ENCODE peak calls at places on chromosomes 5 and 9, in five cellular contexts. One of them, this sample, is unnamed.

GRCh38 chr9:128127568-128127989 is at the start of gene PTGES2:
- DNase-seq in iris pigment epithelial cell: peak; percentile 86
- DNase-seq in coronary artery: peak; percentile 86
- DNase-seq in NCI-H1092: peak; percentile 63
- DNase-seq in mucosa of gallbladder: peak; percentile 88
- DNase-seq in this sample: peak; percentile 89

GRCh38 chr5:172850454-172850797 is 16.4 kb downstream of the ERGIC1 start:
- DNase-seq in iris pigment epithelial cell: no peak
- DNase-seq in coronary artery: no peak
- DNase-seq in NCI-H1092: no peak
- DNase-seq in mucosa of gallbladder: no peak
- DNase-seq in this sample: no peak

GRCh38 chr5:159886312-159886711 is 30.0 kb upstream of the ADRA1B start:
- DNase-seq in iris pigment epithelial cell: no peak
- DNase-seq in coronary artery: no peak
- DNase-seq in NCI-H1092: no peak
- DNase-seq in mucosa of gallbladder: no peak
- DNase-seq in this sample: no peak

GRCh38 chr5:148820778-148821395 is 5.5 kb upstream of the ADRB2 start:
- DNase-seq in iris pigment epithelial cell: peak; percentile 49
- DNase-seq in coronary artery: no peak
- DNase-seq in NCI-H1092: no peak
- DNase-seq in mucosa of gallbladder: no peak
- DNase-seq in this sample: peak; percentile 58

GRCh38 chr5:113574417-113574816 is 60.9 kb downstream of the YTHDC2 start:
- DNase-seq in iris pigment epithelial cell: peak; percentile 95
- DNase-seq in coronary artery: no peak
- DNase-seq in NCI-H1092: no peak
- DNase-seq in mucosa of gallbladder: no peak
- DNase-seq in this sample: no peak

GRCh38 chr5:146233441-146233840 is 30.0 kb downstream of the RBM27 start:
- DNase-seq in iris pigment epithelial cell: no peak
- DNase-seq in coronary artery: no peak
- DNase-seq in NCI-H1092: no peak
- DNase-seq in mucosa of gallbladder: no peak
- DNase-seq in this sample: no peak

GRCh38 chr9:12972608-12973589 is 198.1 kb downstream of the LURAP1L start:
- DNase-seq in iris pigment epithelial cell: no peak
- DNase-seq in coronary artery: no peak
- DNase-seq in NCI-H1092: no peak
- DNase-seq in mucosa of gallbladder: peak; percentile 35
- DNase-seq in this sample: no peak

GRCh38 chr9:107739601-107740082 is 250.1 kb upstream of the KLF4 start:
- DNase-seq in iris pigment epithelial cell: no peak
- DNase-seq in coronary artery: peak; percentile 84
- DNase-seq in NCI-H1092: no peak
- DNase-seq in mucosa of gallbladder: no peak
- DNase-seq in this sample: no peak

GRCh38 chr5:142082182-142082781 is 26.3 kb upstream of the NDFIP1 start:
- DNase-seq in iris pigment epithelial cell: no peak
- DNase-seq in coronary artery: no peak
- DNase-seq in NCI-H1092: no peak
- DNase-seq in mucosa of gallbladder: no peak
- DNase-seq in this sample: no peak

GRCh38 chr5:141199359-141200235 is at the start of gene PCDHB11:
- DNase-seq in iris pigment epithelial cell: no peak
- DNase-seq in coronary artery: no peak
- DNase-seq in NCI-H1092: no peak
- DNase-seq in mucosa of gallbladder: no peak
- DNase-seq in this sample: peak; percentile 53

GRCh38 chr5:34580983-34581382 is 75.1 kb upstream of the RAI14 start:
- DNase-seq in iris pigment epithelial cell: peak; percentile 53
- DNase-seq in coronary artery: no peak
- DNase-seq in NCI-H1092: no peak
- DNase-seq in mucosa of gallbladder: no peak
- DNase-seq in this sample: peak; percentile 64

GRCh38 chr5:76626738-76627137 is 3.5 kb upstream of the F2RL2 start:
- DNase-seq in iris pigment epithelial cell: no peak
- DNase-seq in coronary artery: no peak
- DNase-seq in NCI-H1092: no peak
- DNase-seq in mucosa of gallbladder: no peak
- DNase-seq in this sample: no peak

GRCh38 chr5:76331139-76331538 is 71.9 kb upstream of the IQGAP2 start:
- DNase-seq in iris pigment epithelial cell: no peak
- DNase-seq in coronary artery: no peak
- DNase-seq in NCI-H1092: no peak
- DNase-seq in mucosa of gallbladder: no peak
- DNase-seq in this sample: peak; percentile 55

GRCh38 chr5:123209163-123210013 is 120.3 kb downstream of the PRDM6 start:
- DNase-seq in iris pigment epithelial cell: peak; percentile 96
- DNase-seq in coronary artery: no peak
- DNase-seq in NCI-H1092: no peak
- DNase-seq in mucosa of gallbladder: peak; percentile 34
- DNase-seq in this sample: no peak

GRCh38 chr5:126868338-126868737 is 91.4 kb downstream of the LMNB1 start:
- DNase-seq in iris pigment epithelial cell: no peak
- DNase-seq in coronary artery: no peak
- DNase-seq in NCI-H1092: no peak
- DNase-seq in mucosa of gallbladder: no peak
- DNase-seq in this sample: no peak

GRCh38 chr9:129746092-129746760 is 6.6 kb downstream of the PTGES start:
- DNase-seq in iris pigment epithelial cell: peak; percentile 65
- DNase-seq in coronary artery: no peak
- DNase-seq in NCI-H1092: no peak
- DNase-seq in mucosa of gallbladder: no peak
- DNase-seq in this sample: no peak

GRCh38 chr9:87685871-87686519 is 39.9 kb upstream of the CTSL start:
- DNase-seq in iris pigment epithelial cell: peak; percentile 49
- DNase-seq in coronary artery: peak; percentile 57
- DNase-seq in NCI-H1092: no peak
- DNase-seq in mucosa of gallbladder: peak; percentile 62
- DNase-seq in this sample: no peak